ENCODE peak calls at places on chromosomes 1 and 21, in six cellular contexts. H is hepatocyte, Q is neural progenitor cell, R is breast epithelium, M is mesenchymal stem cell, B is HL-60. Z is an unnamed sample.

GRCh38 chr1:57423135-57424131 is at the start of gene DAB1:
- DNase-seq in M (peak; percentile 24), H (peak; percentile 64), R (no peak), Q (peak; percentile 76), B (no peak), Z (no peak)

GRCh38 chr21:44982558-44983244 is 42.9 kb downstream of the SLX9 start:
- DNase-seq in M (peak; percentile 64), Q (no peak), B (no peak), R (no peak), H (peak; percentile 80), Z (no peak)

GRCh38 chr1:143497374-143497747 is 474.4 kb downstream of the FAM72C start:
- DNase-seq in R (no peak), M (no peak), Q (peak; percentile 8), H (peak; percentile 2), B (no peak), Z (no peak)

GRCh38 chr1:246032111-246032551 is 474.9 kb downstream of the SMYD3 start:
- DNase-seq in Q (no peak), B (no peak), M (peak; percentile 6), R (no peak), H (peak; percentile 6), Z (no peak)

GRCh38 chr1:89523597-89524368 is 846 bp upstream of the LRRC8B start:
- DNase-seq in M (peak; percentile 61), Q (peak; percentile 85), B (peak; percentile 57), H (peak; percentile 64), R (peak; percentile 36), Z (no peak)

GRCh38 chr1:209530990-209531389 is 52.5 kb upstream of the CAMK1G start:
- DNase-seq in H (peak; percentile 15), M (no peak), Q (no peak), R (no peak), B (no peak), Z (no peak)

GRCh38 chr1:205058853-205059252 is 15.8 kb downstream of the CNTN2 start:
- DNase-seq in Q (no peak), H (no peak), B (no peak), R (no peak), M (no peak), Z (no peak)

GRCh38 chr1:6911229-6911941 is 126.1 kb downstream of the CAMTA1 start:
- DNase-seq in M (no peak), Q (no peak), H (no peak), B (no peak), R (no peak), Z (no peak)

GRCh38 chr1:87052986-87053385 is 138.6 kb downstream of the HS2ST1 start:
- DNase-seq in H (no peak), Q (no peak), R (no peak), M (no peak), B (no peak), Z (no peak)
- H3K27ac ChIP-seq in H (no peak overlapping the region), Q (no peak overlapping the region), R (no peak overlapping the region), M (no peak overlapping the region), B (no peak overlapping the region), Z (no peak overlapping the region)

DNA sequence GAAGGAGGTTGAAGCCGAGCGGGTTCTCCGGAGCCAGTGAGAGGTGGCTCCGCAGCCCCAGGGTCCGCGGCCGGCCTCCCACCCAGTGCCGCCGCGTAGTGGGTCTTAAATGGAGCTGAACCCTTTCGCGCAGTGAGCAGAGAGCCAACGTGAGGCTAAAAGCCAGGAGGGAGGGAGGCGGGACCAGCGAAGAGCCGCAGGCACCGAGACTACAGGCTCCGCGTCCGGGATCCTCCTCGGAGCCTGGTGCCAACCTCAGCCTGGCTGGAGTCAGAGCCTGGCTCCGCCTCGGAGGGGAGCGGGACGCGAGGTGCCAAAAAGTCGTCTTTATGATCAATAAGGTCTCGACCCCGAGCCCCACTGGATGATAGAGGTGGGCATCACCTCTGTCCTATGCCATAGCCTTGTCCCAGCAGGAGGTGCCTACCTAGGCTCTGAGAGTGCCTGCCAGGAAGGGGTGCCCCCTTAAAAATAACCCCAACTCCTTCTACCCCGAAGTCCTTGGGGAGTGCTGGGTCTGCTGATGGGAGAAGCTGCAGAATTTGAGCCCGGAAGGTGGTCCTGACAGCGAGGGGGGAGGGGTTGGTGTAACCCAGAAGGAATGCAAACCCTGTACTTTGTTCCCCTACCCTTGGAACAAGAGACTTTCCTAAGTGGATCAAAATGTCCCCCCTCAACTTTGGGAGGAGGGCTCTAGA is 1.6 kb downstream of the IGSF21 start:
- DNase-seq in R (no peak), B (no peak), M (no peak), Q (peak; percentile 55), H (no peak), Z (no peak)
- H3K27ac ChIP-seq in R (no peak overlapping the region), B (no peak overlapping the region), M (no peak overlapping the region), Q (no peak overlapping the region), H (no peak overlapping the region), Z (no peak overlapping the region)

GRCh38 chr1:226674892-226675719 is 64.0 kb downstream of the ITPKB start:
- DNase-seq in H (no peak), B (no peak), R (no peak), M (peak; percentile 62), Q (no peak), Z (no peak)

GRCh38 chr1:226677121-226678020 is 61.7 kb downstream of the ITPKB start:
- DNase-seq in R (peak; percentile 95), Q (no peak), M (peak; percentile 88), B (no peak), H (peak; percentile 50), Z (peak; percentile 72)

GRCh38 chr1:226678251-226678650 is 60.8 kb downstream of the ITPKB start:
- DNase-seq in Q (no peak), R (no peak), M (no peak), B (no peak), H (no peak), Z (no peak)

GRCh38 chr1:226675720-226676357 is 63.2 kb downstream of the ITPKB start:
- DNase-seq in Q (no peak), B (no peak), H (no peak), M (no peak), R (no peak), Z (no peak)

GRCh38 chr1:226676381-226676780 is 62.7 kb downstream of the ITPKB start:
- DNase-seq in M (no peak), Q (no peak), H (no peak), R (no peak), B (no peak), Z (no peak)
- H3K27ac ChIP-seq in M (no peak overlapping the region), Q (no peak overlapping the region), H (peak overlapping the region; percentile 35), R (peak overlapping the region; percentile 89), B (peak overlapping the region; percentile 80), Z (peak overlapping the region; percentile 97)

GRCh38 chr1:192158181-192158580 is at the start of gene RGS18:
- DNase-seq in R (no peak), B (peak; percentile 78), M (peak; percentile 81), H (no peak), Q (no peak), Z (no peak)
- H3K27ac ChIP-seq in R (no peak within 1 kb of the TSS), B (peak within 1 kb of the TSS; percentile 94), M (no peak within 1 kb of the TSS), H (no peak within 1 kb of the TSS), Q (no peak within 1 kb of the TSS), Z (no peak within 1 kb of the TSS)

GRCh38 chr1:28512058-28512611 is 6.3 kb downstream of the RCC1 start:
- DNase-seq in B (no peak), Q (no peak), R (no peak), H (no peak), M (peak; percentile 31), Z (no peak)
- H3K27ac ChIP-seq in B (peak overlapping the region; percentile 15), Q (peak overlapping the region; percentile 9), R (no peak overlapping the region), H (no peak overlapping the region), M (peak overlapping the region; percentile 62), Z (no peak overlapping the region)

GRCh38 chr21:26783801-26784200 is 61.4 kb downstream of the ADAMTS1 start:
- DNase-seq in H (no peak), R (no peak), Q (no peak), M (no peak), B (no peak), Z (no peak)

GRCh38 chr21:26782349-26782748 is 62.9 kb downstream of the ADAMTS1 start:
- DNase-seq in M (no peak), Q (no peak), B (no peak), H (no peak), R (no peak), Z (no peak)

GRCh38 chr21:26781331-26781730 is 63.9 kb downstream of the ADAMTS1 start:
- DNase-seq in R (no peak), H (no peak), Q (no peak), M (no peak), B (no peak), Z (no peak)

GRCh38 chr21:26784974-26785373 is 60.2 kb downstream of the ADAMTS1 start:
- DNase-seq in M (no peak), R (no peak), Q (no peak), H (no peak), B (no peak), Z (no peak)

DNA sequence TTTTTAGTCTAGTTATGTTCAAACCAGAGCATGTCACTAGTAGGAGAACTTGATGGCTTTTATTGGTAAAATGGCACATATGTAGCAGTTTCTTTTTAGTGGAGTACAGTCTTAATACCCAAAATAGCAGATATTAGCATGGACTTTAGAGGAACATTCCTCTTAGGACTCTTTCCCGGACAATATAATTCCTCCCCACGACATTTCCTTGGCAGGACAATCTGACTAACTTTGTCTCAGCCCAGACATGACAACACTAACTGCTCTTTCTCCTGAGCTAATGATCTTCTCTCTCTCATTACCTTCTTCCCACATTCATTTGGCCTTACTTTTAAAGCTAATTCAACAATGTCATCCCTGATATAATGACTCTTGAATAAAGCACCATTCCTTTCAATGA is 62.5 kb downstream of the ADAMTS1 start:
- DNase-seq in H (no peak), B (no peak), Q (no peak), M (no peak), R (no peak), Z (no peak)
- H3K27ac ChIP-seq in H (no peak overlapping the region), B (no peak overlapping the region), Q (no peak overlapping the region), M (no peak overlapping the region), R (peak overlapping the region; percentile 78), Z (no peak overlapping the region)